ENCODE peak calls at places on chromosome 21, in nine cellular contexts. L, Y, U, S, P, W, H, X and G are unnamed samples.

GRCh38 chr21:46061063-46061462 is 36.8 kb upstream of the COL6A2 start:
- DNase-seq in Y (no peak), P (no peak), S (no peak), U (no peak), X (no peak), L (no peak), H (no peak), W (no peak), G (no peak)

GRCh38 chr21:20443558-20444155 is 554.6 kb upstream of the NCAM2 start:
- DNase-seq in U (peak; percentile 17), S (no peak), X (no peak), P (no peak), H (peak; percentile 5), Y (no peak), L (no peak), W (peak; percentile 20), G (no peak)

GRCh38 chr21:37788503-37788902 is 127.8 kb downstream of the KCNJ6 start:
- DNase-seq in X (no peak), U (no peak), Y (no peak), P (no peak), H (no peak), S (no peak), W (no peak), L (no peak), G (no peak)

GRCh38 chr21:34835526-34835925 is 166.7 kb downstream of the CLIC6 start:
- DNase-seq in H (no peak), S (no peak), W (no peak), Y (peak; percentile 59), X (no peak), L (no peak), P (no peak), U (no peak), G (no peak)

GRCh38 chr21:32387151-32387550 is 5.7 kb downstream of the URB1 start:
- DNase-seq in H (no peak), S (no peak), X (no peak), P (no peak), L (no peak), Y (no peak), U (no peak), W (no peak), G (no peak)

GRCh38 chr21:27152996-27153395 is 186.1 kb upstream of the ADAMTS5 start:
- DNase-seq in X (no peak), Y (no peak), H (no peak), L (no peak), U (no peak), S (no peak), P (no peak), W (no peak), G (no peak)

GRCh38 chr21:34796518-34797201 is 127.9 kb downstream of the CLIC6 start:
- DNase-seq in X (no peak), L (no peak), H (no peak), S (no peak), Y (no peak), U (no peak), P (no peak), W (no peak), G (no peak)

GRCh38 chr21:35147439-35147838 is 98.3 kb upstream of the RUNX1 start:
- DNase-seq in W (no peak), Y (no peak), P (peak; percentile 41), U (no peak), X (no peak), S (no peak), H (no peak), L (no peak), G (no peak)

GRCh38 chr21:18810136-18810535 is 406.6 kb upstream of the TMPRSS15 start:
- DNase-seq in X (no peak), U (no peak), L (no peak), P (no peak), Y (no peak), S (no peak), H (no peak), W (no peak), G (no peak)

GRCh38 chr21:42534901-42535378 is 21.3 kb downstream of the SLC37A1 start:
- DNase-seq in H (no peak), P (no peak), X (no peak), S (no peak), U (no peak), W (peak; percentile 88), L (no peak), Y (no peak), G (no peak)

GRCh38 chr21:31543191-31543590 is 116.3 kb upstream of the SOD1 start:
- DNase-seq in L (no peak), Y (peak; percentile 78), U (no peak), X (no peak), W (no peak), H (no peak), S (no peak), P (peak; percentile 94), G (no peak)

GRCh38 chr21:45104560-45104959 is 30.2 kb downstream of the ADARB1 start:
- DNase-seq in H (no peak), U (peak; percentile 25), Y (no peak), P (no peak), L (no peak), S (no peak), X (no peak), W (no peak), G (no peak)

GRCh38 chr21:45976666-45977335 is 4.8 kb upstream of the COL6A1 start:
- DNase-seq in X (no peak), H (peak; percentile 8), U (no peak), P (no peak), W (no peak), L (no peak), S (no peak), Y (no peak), G (no peak)

GRCh38 chr21:42526379-42526727 is 12.7 kb downstream of the SLC37A1 start:
- DNase-seq in U (no peak), Y (no peak), S (no peak), H (peak; percentile 90), W (no peak), P (no peak), L (no peak), X (no peak), G (no peak)

GRCh38 chr21:41766883-41767605 is at the start of gene RIPK4:
- DNase-seq in L (peak; percentile 45), X (peak; percentile 48), W (peak; percentile 76), P (no peak), S (peak; percentile 25), H (peak; percentile 81), U (peak; percentile 99), Y (peak; percentile 13), G (no peak)

GRCh38 chr21:46096997-46097825 is 701 bp upstream of the COL6A2 start:
- DNase-seq in P (no peak), U (no peak), X (no peak), H (no peak), S (no peak), Y (no peak), L (no peak), W (no peak), G (no peak)

GRCh38 chr21:46100426-46100825 is 2.5 kb downstream of the COL6A2 start:
- DNase-seq in Y (peak; percentile 83), X (no peak), S (no peak), P (peak; percentile 69), U (no peak), W (no peak), L (no peak), H (no peak), G (no peak)

GRCh38 chr21:31218830-31219608 is 125.0 kb downstream of the TIAM1 start:
- DNase-seq in P (peak; percentile 61), L (no peak), X (no peak), Y (peak; percentile 87), U (peak; percentile 82), H (no peak), W (no peak), S (no peak), G (no peak)

GRCh38 chr21:43958364-43959158 is 53.5 kb upstream of the TRAPPC10 start:
- DNase-seq in W (no peak), H (no peak), L (no peak), S (no peak), P (no peak), X (no peak), Y (no peak), U (no peak), G (no peak)

GRCh38 chr21:34351786-34352241 is 12.0 kb upstream of the KCNE2 start:
- DNase-seq in U (peak; percentile 35), H (peak; percentile 40), L (no peak), W (peak; percentile 76), Y (peak; percentile 34), P (no peak), S (no peak), X (no peak), G (peak; percentile 49)

GRCh38 chr21:34830386-34831140 is 161.8 kb downstream of the CLIC6 start:
- DNase-seq in S (no peak), P (no peak), W (no peak), U (no peak), Y (no peak), H (no peak), L (no peak), X (no peak), G (no peak)

GRCh38 chr21:18917602-18918001 is 514.0 kb upstream of the TMPRSS15 start:
- DNase-seq in Y (no peak), W (no peak), H (no peak), P (no peak), X (no peak), L (no peak), S (no peak), U (no peak), G (no peak)

GRCh38 chr21:42468511-42469131 is 27.4 kb downstream of the RSPH1 start:
- DNase-seq in Y (no peak), W (no peak), L (no peak), S (no peak), P (peak; percentile 20), X (no peak), U (peak; percentile 89), H (no peak), G (peak; percentile 96)

GRCh38 chr21:27269646-27270045 is 302.8 kb upstream of the ADAMTS5 start:
- DNase-seq in H (no peak), U (peak; percentile 55), L (no peak), P (peak; percentile 87), Y (peak; percentile 91), X (no peak), W (no peak), S (no peak), G (no peak)

GRCh38 chr21:28922368-28922767 is 70.3 kb downstream of the LTN1 start:
- DNase-seq in L (no peak), Y (no peak), P (no peak), H (no peak), U (no peak), X (no peak), S (no peak), W (no peak), G (no peak)

GRCh38 chr21:41630249-41630648 is 122.3 kb upstream of the TMPRSS2 start:
- DNase-seq in W (no peak), P (peak; percentile 100), L (no peak), X (no peak), U (peak; percentile 94), H (no peak), S (no peak), Y (peak; percentile 100), G (no peak)

GRCh38 chr21:26148834-26149354 is 21.7 kb downstream of the APP start:
- DNase-seq in W (no peak), H (no peak), X (no peak), P (no peak), L (no peak), S (no peak), Y (peak; percentile 83), U (peak; percentile 44), G (no peak)

GRCh38 chr21:42201615-42202161 is 17.3 kb upstream of the ABCG1 start:
- DNase-seq in S (no peak), L (no peak), P (no peak), Y (no peak), W (no peak), X (no peak), U (no peak), H (no peak), G (no peak)

GRCh38 chr21:32136546-32136945 is 142.3 kb downstream of the MIS18A start:
- DNase-seq in U (no peak), X (no peak), S (no peak), Y (no peak), L (no peak), H (no peak), P (no peak), W (no peak), G (no peak)

GRCh38 chr21:45579383-45580180 is 37.3 kb upstream of the SLC19A1 start:
- DNase-seq in W (no peak), Y (no peak), X (no peak), L (no peak), U (no peak), H (no peak), P (no peak), S (no peak), G (no peak)

GRCh38 chr21:46097826-46098286 is at the start of gene COL6A2:
- DNase-seq in H (peak; percentile 51), Y (peak; percentile 53), W (no peak), X (peak; percentile 46), P (no peak), U (peak; percentile 16), L (peak; percentile 53), S (peak; percentile 33), G (no peak)